ENCODE peak calls at places on chromosome 20, in seven cellular contexts. One of them, this sample, is unnamed.

GRCh38 chr20:20229595-20229994 is 138.3 kb upstream of the INSM1 start:
- DNase-seq in body of pancreas: no peak
- DNase-seq in mammary epithelial cell: peak; percentile 24
- DNase-seq in transverse colon: no peak
- DNase-seq in astrocyte: no peak
- DNase-seq in PC-9: no peak
- DNase-seq in stomach: no peak
- DNase-seq in this sample: no peak

GRCh38 chr20:59807909-59808728 is 125.3 kb downstream of the SYCP2 start:
- DNase-seq in body of pancreas: no peak
- DNase-seq in mammary epithelial cell: no peak
- DNase-seq in transverse colon: no peak
- DNase-seq in astrocyte: no peak
- DNase-seq in PC-9: no peak
- DNase-seq in stomach: peak; percentile 13
- DNase-seq in this sample: peak; percentile 7

GRCh38 chr20:18009116-18009515 is 40.3 kb downstream of the MGME1 start:
- DNase-seq in body of pancreas: no peak
- DNase-seq in mammary epithelial cell: no peak
- DNase-seq in transverse colon: no peak
- DNase-seq in astrocyte: no peak
- DNase-seq in PC-9: no peak
- DNase-seq in stomach: no peak
- DNase-seq in this sample: no peak

GRCh38 chr20:24309596-24309995 is 159.8 kb upstream of the SYNDIG1 start:
- DNase-seq in body of pancreas: no peak
- DNase-seq in mammary epithelial cell: peak; percentile 58
- DNase-seq in transverse colon: no peak
- DNase-seq in astrocyte: peak; percentile 24
- DNase-seq in PC-9: peak; percentile 71
- DNase-seq in stomach: no peak
- DNase-seq in this sample: no peak

GRCh38 chr20:49319204-49319809 is 41.5 kb upstream of the ZNFX1 start:
- DNase-seq in body of pancreas: no peak
- DNase-seq in mammary epithelial cell: no peak
- DNase-seq in transverse colon: no peak
- DNase-seq in astrocyte: no peak
- DNase-seq in PC-9: no peak
- DNase-seq in stomach: no peak
- DNase-seq in this sample: no peak

GRCh38 chr20:5181955-5182354 is 55.1 kb downstream of the CDS2 start:
- DNase-seq in body of pancreas: no peak
- DNase-seq in mammary epithelial cell: peak; percentile 6
- DNase-seq in transverse colon: no peak
- DNase-seq in astrocyte: peak; percentile 60
- DNase-seq in PC-9: no peak
- DNase-seq in stomach: no peak
- DNase-seq in this sample: no peak

GRCh38 chr20:20888273-20888656 is 175.8 kb upstream of the RALGAPA2 start:
- DNase-seq in body of pancreas: no peak
- DNase-seq in mammary epithelial cell: no peak
- DNase-seq in transverse colon: no peak
- DNase-seq in astrocyte: no peak
- DNase-seq in PC-9: no peak
- DNase-seq in stomach: no peak
- DNase-seq in this sample: no peak

GRCh38 chr20:51335329-51335841 is 207.1 kb downstream of the NFATC2 start:
- DNase-seq in body of pancreas: no peak
- DNase-seq in mammary epithelial cell: peak; percentile 82
- DNase-seq in transverse colon: no peak
- DNase-seq in astrocyte: peak; percentile 100
- DNase-seq in PC-9: peak; percentile 60
- DNase-seq in stomach: no peak
- DNase-seq in this sample: no peak

GRCh38 chr20:33554914-33555420 is 65.1 kb downstream of the CBFA2T2 start:
- DNase-seq in body of pancreas: no peak
- DNase-seq in mammary epithelial cell: peak; percentile 86
- DNase-seq in transverse colon: no peak
- DNase-seq in astrocyte: peak; percentile 93
- DNase-seq in PC-9: peak; percentile 71
- DNase-seq in stomach: no peak
- DNase-seq in this sample: peak; percentile 45

GRCh38 chr20:10581823-10582222 is 92.0 kb downstream of the JAG1 start:
- DNase-seq in body of pancreas: no peak
- DNase-seq in mammary epithelial cell: no peak
- DNase-seq in transverse colon: no peak
- DNase-seq in astrocyte: no peak
- DNase-seq in PC-9: no peak
- DNase-seq in stomach: no peak
- DNase-seq in this sample: no peak

GRCh38 chr20:35618372-35619131 is 2.9 kb downstream of the SPAG4 start:
- DNase-seq in body of pancreas: no peak
- DNase-seq in mammary epithelial cell: peak; percentile 42
- DNase-seq in transverse colon: no peak
- DNase-seq in astrocyte: peak; percentile 8
- DNase-seq in PC-9: no peak
- DNase-seq in stomach: no peak
- DNase-seq in this sample: peak; percentile 44

GRCh38 chr20:45359406-45360148 is 3.4 kb upstream of the SYS1 start:
- DNase-seq in body of pancreas: peak; percentile 54
- DNase-seq in mammary epithelial cell: peak; percentile 97
- DNase-seq in transverse colon: peak; percentile 54
- DNase-seq in astrocyte: peak; percentile 79
- DNase-seq in PC-9: no peak
- DNase-seq in stomach: peak; percentile 53
- DNase-seq in this sample: peak; percentile 65

GRCh38 chr20:9926476-9926875 is 87.6 kb upstream of the PAK5 start:
- DNase-seq in body of pancreas: no peak
- DNase-seq in mammary epithelial cell: no peak
- DNase-seq in transverse colon: no peak
- DNase-seq in astrocyte: no peak
- DNase-seq in PC-9: no peak
- DNase-seq in stomach: no peak
- DNase-seq in this sample: no peak

GRCh38 chr20:25222461-25223178 is 25.3 kb upstream of the PYGB start:
- DNase-seq in body of pancreas: no peak
- DNase-seq in mammary epithelial cell: no peak
- DNase-seq in transverse colon: no peak
- DNase-seq in astrocyte: no peak
- DNase-seq in PC-9: no peak
- DNase-seq in stomach: no peak
- DNase-seq in this sample: no peak

GRCh38 chr20:5845686-5846651 is 95.8 kb downstream of the SHLD1 start:
- DNase-seq in body of pancreas: no peak
- DNase-seq in mammary epithelial cell: no peak
- DNase-seq in transverse colon: no peak
- DNase-seq in astrocyte: peak; percentile 18
- DNase-seq in PC-9: no peak
- DNase-seq in stomach: no peak
- DNase-seq in this sample: no peak

GRCh38 chr20:8895472-8895871 is 173.4 kb upstream of the PLCB4 start:
- DNase-seq in body of pancreas: no peak
- DNase-seq in mammary epithelial cell: no peak
- DNase-seq in transverse colon: no peak
- DNase-seq in astrocyte: no peak
- DNase-seq in PC-9: no peak
- DNase-seq in stomach: no peak
- DNase-seq in this sample: no peak

GRCh38 chr20:20466341-20466879 is 98.5 kb downstream of the INSM1 start:
- DNase-seq in body of pancreas: no peak
- DNase-seq in mammary epithelial cell: peak; percentile 28
- DNase-seq in transverse colon: no peak
- DNase-seq in astrocyte: peak; percentile 89
- DNase-seq in PC-9: no peak
- DNase-seq in stomach: no peak
- DNase-seq in this sample: no peak

GRCh38 chr20:47356220-47356525 is 326 bp downstream of the ZMYND8 start:
- DNase-seq in body of pancreas: no peak
- DNase-seq in mammary epithelial cell: no peak
- DNase-seq in transverse colon: no peak
- DNase-seq in astrocyte: no peak
- DNase-seq in PC-9: no peak
- DNase-seq in stomach: no peak
- DNase-seq in this sample: no peak

GRCh38 chr20:47354388-47354709 is 2.1 kb downstream of the ZMYND8 start:
- DNase-seq in body of pancreas: no peak
- DNase-seq in mammary epithelial cell: no peak
- DNase-seq in transverse colon: no peak
- DNase-seq in astrocyte: no peak
- DNase-seq in PC-9: no peak
- DNase-seq in stomach: no peak
- DNase-seq in this sample: no peak

GRCh38 chr20:47356526-47357295 is at the start of gene ZMYND8:
- DNase-seq in body of pancreas: peak; percentile 91
- DNase-seq in mammary epithelial cell: peak; percentile 95
- DNase-seq in transverse colon: peak; percentile 95
- DNase-seq in astrocyte: peak; percentile 82
- DNase-seq in PC-9: peak; percentile 94
- DNase-seq in stomach: peak; percentile 93
- DNase-seq in this sample: peak; percentile 97

GRCh38 chr20:47354710-47355488 is 1.6 kb downstream of the ZMYND8 start:
- DNase-seq in body of pancreas: no peak
- DNase-seq in mammary epithelial cell: peak; percentile 24
- DNase-seq in transverse colon: no peak
- DNase-seq in astrocyte: no peak
- DNase-seq in PC-9: peak; percentile 69
- DNase-seq in stomach: no peak
- DNase-seq in this sample: no peak

DNA sequence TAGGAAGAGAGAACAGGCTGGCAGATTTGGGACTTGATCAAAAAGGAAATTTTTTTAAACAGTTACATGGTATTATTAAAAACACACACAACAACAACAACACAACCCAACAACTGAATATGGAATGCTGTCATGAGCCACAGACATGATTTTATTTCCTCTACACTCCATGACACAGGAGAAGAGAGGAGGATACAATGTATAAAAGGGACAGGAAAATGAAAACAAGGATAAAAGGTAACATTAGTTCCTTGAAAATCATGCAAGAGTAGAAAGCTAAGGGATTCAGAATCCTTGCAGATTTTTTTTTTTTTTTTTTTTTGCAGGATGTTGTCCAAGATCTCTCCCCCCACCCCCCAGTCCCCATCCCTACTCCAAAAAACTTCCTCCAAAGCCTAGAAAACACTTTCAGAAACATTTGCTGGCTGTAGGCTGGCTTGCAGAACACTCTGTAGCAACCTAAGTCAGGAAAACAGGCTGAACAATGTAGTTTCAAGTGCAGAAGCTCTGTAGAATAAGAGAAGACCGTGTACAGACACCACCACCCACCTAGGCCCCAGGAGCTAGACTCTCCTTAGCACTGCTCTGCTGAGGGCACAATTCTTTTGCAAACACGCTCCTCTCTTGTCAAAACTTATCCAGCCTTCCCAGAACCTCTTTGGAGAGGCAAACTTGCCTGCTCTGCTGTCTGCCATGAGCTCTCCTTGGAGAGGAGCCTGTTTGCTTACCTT is 845 bp downstream of the ZMYND8 start:
- DNase-seq in body of pancreas: no peak
- DNase-seq in mammary epithelial cell: no peak
- DNase-seq in transverse colon: no peak
- DNase-seq in astrocyte: no peak
- DNase-seq in PC-9: no peak
- DNase-seq in stomach: no peak
- DNase-seq in this sample: peak; percentile 33
- H3K4me3 ChIP-seq in body of pancreas: no peak overlapping the region
- H3K4me3 ChIP-seq in mammary epithelial cell: peak overlapping the region; percentile 46
- H3K4me3 ChIP-seq in transverse colon: no peak overlapping the region
- H3K4me3 ChIP-seq in astrocyte: peak overlapping the region; percentile 39
- H3K4me3 ChIP-seq in PC-9: peak overlapping the region; percentile 60
- H3K4me3 ChIP-seq in stomach: peak overlapping the region; percentile 34
- H3K4me3 ChIP-seq in this sample: peak overlapping the region; percentile 6

GRCh38 chr20:63278661-63279060 is 6.0 kb downstream of the ARFGAP1 start:
- DNase-seq in body of pancreas: no peak
- DNase-seq in mammary epithelial cell: no peak
- DNase-seq in transverse colon: no peak
- DNase-seq in astrocyte: no peak
- DNase-seq in PC-9: no peak
- DNase-seq in stomach: no peak
- DNase-seq in this sample: no peak

GRCh38 chr20:63276956-63277355 is 4.3 kb downstream of the ARFGAP1 start:
- DNase-seq in body of pancreas: no peak
- DNase-seq in mammary epithelial cell: no peak
- DNase-seq in transverse colon: no peak
- DNase-seq in astrocyte: no peak
- DNase-seq in PC-9: no peak
- DNase-seq in stomach: no peak
- DNase-seq in this sample: no peak

GRCh38 chr20:63279931-63280330 is 7.3 kb downstream of the ARFGAP1 start:
- DNase-seq in body of pancreas: no peak
- DNase-seq in mammary epithelial cell: no peak
- DNase-seq in transverse colon: no peak
- DNase-seq in astrocyte: no peak
- DNase-seq in PC-9: no peak
- DNase-seq in stomach: no peak
- DNase-seq in this sample: no peak

GRCh38 chr20:63275825-63276224 is 3.2 kb downstream of the ARFGAP1 start:
- DNase-seq in body of pancreas: no peak
- DNase-seq in mammary epithelial cell: no peak
- DNase-seq in transverse colon: no peak
- DNase-seq in astrocyte: no peak
- DNase-seq in PC-9: no peak
- DNase-seq in stomach: no peak
- DNase-seq in this sample: no peak

GRCh38 chr20:63277466-63278272 is 5.1 kb downstream of the ARFGAP1 start:
- DNase-seq in body of pancreas: no peak
- DNase-seq in mammary epithelial cell: no peak
- DNase-seq in transverse colon: no peak
- DNase-seq in astrocyte: no peak
- DNase-seq in PC-9: no peak
- DNase-seq in stomach: no peak
- DNase-seq in this sample: no peak
- H3K36me3 ChIP-seq in body of pancreas: peaks cover 14% of the 10 kb centered on the region
- H3K36me3 ChIP-seq in mammary epithelial cell: peaks cover 5% of the 10 kb centered on the region
- H3K36me3 ChIP-seq in transverse colon: peaks cover 26% of the 10 kb centered on the region
- H3K36me3 ChIP-seq in astrocyte: peaks cover 33% of the 10 kb centered on the region
- H3K36me3 ChIP-seq in PC-9: peaks cover 36% of the 10 kb centered on the region
- H3K36me3 ChIP-seq in stomach: peaks cover 72% of the 10 kb centered on the region
- H3K36me3 ChIP-seq in this sample: peaks cover 6% of the 10 kb centered on the region

DNA sequence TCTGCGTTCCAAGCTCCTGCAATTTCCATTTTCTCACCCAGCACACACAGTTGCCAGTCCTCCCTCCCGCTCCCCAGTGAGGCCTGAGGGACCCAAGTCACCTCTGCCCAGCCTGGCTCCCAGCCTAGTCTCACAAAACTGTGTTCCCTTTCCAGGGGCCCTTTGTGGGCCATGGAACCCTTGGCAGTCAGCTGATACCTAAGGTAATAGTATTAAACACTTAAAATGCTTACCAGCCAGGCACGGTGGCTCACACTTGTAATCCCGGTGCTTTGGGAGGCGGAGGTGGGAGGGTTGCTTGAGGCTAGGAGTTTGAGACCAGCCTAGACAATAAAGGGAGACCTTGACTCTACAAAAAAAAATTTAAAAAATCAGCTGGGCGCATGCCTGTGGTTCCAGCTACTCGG is 3.2 kb upstream of the RBM38 start:
- DNase-seq in body of pancreas: no peak
- DNase-seq in mammary epithelial cell: no peak
- DNase-seq in transverse colon: no peak
- DNase-seq in astrocyte: no peak
- DNase-seq in PC-9: no peak
- DNase-seq in stomach: peak; percentile 46
- DNase-seq in this sample: no peak
- H3K4me1 ChIP-seq in body of pancreas: peaks cover 28% of the 10 kb centered on the region
- H3K4me1 ChIP-seq in mammary epithelial cell: peaks cover 17% of the 10 kb centered on the region
- H3K4me1 ChIP-seq in transverse colon: peaks cover 39% of the 10 kb centered on the region
- H3K4me1 ChIP-seq in astrocyte: peaks cover 11% of the 10 kb centered on the region
- H3K4me1 ChIP-seq in PC-9: peaks cover 12% of the 10 kb centered on the region
- H3K4me1 ChIP-seq in stomach: peaks cover 34% of the 10 kb centered on the region
- H3K4me1 ChIP-seq in this sample: peaks cover 16% of the 10 kb centered on the region

GRCh38 chr20:46683620-46683938 is 5.7 kb downstream of the TP53RK start:
- DNase-seq in body of pancreas: no peak
- DNase-seq in mammary epithelial cell: no peak
- DNase-seq in transverse colon: no peak
- DNase-seq in astrocyte: no peak
- DNase-seq in PC-9: no peak
- DNase-seq in stomach: no peak
- DNase-seq in this sample: no peak
- H3K4me3 ChIP-seq in body of pancreas: no peak overlapping the region
- H3K4me3 ChIP-seq in mammary epithelial cell: peak overlapping the region; percentile 63
- H3K4me3 ChIP-seq in transverse colon: no peak overlapping the region
- H3K4me3 ChIP-seq in astrocyte: peak overlapping the region; percentile 68
- H3K4me3 ChIP-seq in PC-9: peak overlapping the region; percentile 47
- H3K4me3 ChIP-seq in stomach: peak overlapping the region; percentile 43
- H3K4me3 ChIP-seq in this sample: no peak overlapping the region